ENCODE peak calls at places on chromosome 2, in eight cellular contexts. One of them, this sample, is unnamed.

GRCh38 chr2:27672723-27673486 is 9.2 kb downstream of the SLC4A1AP start:
- DNase-seq in heart left ventricle: no peak
- DNase-seq in IMR-90: no peak
- DNase-seq in sigmoid colon: no peak
- DNase-seq in A549: no peak
- DNase-seq in NB4: no peak
- DNase-seq in GM12878: no peak
- DNase-seq in K562: no peak
- DNase-seq in this sample: no peak

GRCh38 chr2:32812316-32812715 is 134.4 kb upstream of the LTBP1 start:
- DNase-seq in heart left ventricle: no peak
- DNase-seq in IMR-90: peak; percentile 29
- DNase-seq in sigmoid colon: no peak
- DNase-seq in A549: no peak
- DNase-seq in NB4: no peak
- DNase-seq in GM12878: no peak
- DNase-seq in K562: no peak
- DNase-seq in this sample: no peak

GRCh38 chr2:11325961-11326691 is 18.3 kb downstream of the ROCK2 start:
- DNase-seq in heart left ventricle: no peak
- DNase-seq in IMR-90: no peak
- DNase-seq in sigmoid colon: no peak
- DNase-seq in A549: no peak
- DNase-seq in NB4: no peak
- DNase-seq in GM12878: no peak
- DNase-seq in K562: no peak
- DNase-seq in this sample: no peak

GRCh38 chr2:238950551-238950950 is 102.7 kb downstream of the TWIST2 start:
- DNase-seq in heart left ventricle: no peak
- DNase-seq in IMR-90: no peak
- DNase-seq in sigmoid colon: peak; percentile 50
- DNase-seq in A549: no peak
- DNase-seq in NB4: no peak
- DNase-seq in GM12878: no peak
- DNase-seq in K562: no peak
- DNase-seq in this sample: no peak

GRCh38 chr2:128523490-128523889 is 204.8 kb upstream of the HS6ST1 start:
- DNase-seq in heart left ventricle: no peak
- DNase-seq in IMR-90: no peak
- DNase-seq in sigmoid colon: no peak
- DNase-seq in A549: no peak
- DNase-seq in NB4: no peak
- DNase-seq in GM12878: no peak
- DNase-seq in K562: no peak
- DNase-seq in this sample: no peak

GRCh38 chr2:26721267-26722032 is 28.9 kb downstream of the KCNK3 start:
- DNase-seq in heart left ventricle: no peak
- DNase-seq in IMR-90: no peak
- DNase-seq in sigmoid colon: no peak
- DNase-seq in A549: peak; percentile 80
- DNase-seq in NB4: no peak
- DNase-seq in GM12878: no peak
- DNase-seq in K562: no peak
- DNase-seq in this sample: no peak

GRCh38 chr2:226030369-226031077 is 631.0 kb downstream of the NYAP2 start:
- DNase-seq in heart left ventricle: no peak
- DNase-seq in IMR-90: no peak
- DNase-seq in sigmoid colon: no peak
- DNase-seq in A549: no peak
- DNase-seq in NB4: peak; percentile 90
- DNase-seq in GM12878: no peak
- DNase-seq in K562: no peak
- DNase-seq in this sample: no peak

GRCh38 chr2:156907806-156908205 is 349.7 kb upstream of the GALNT5 start:
- DNase-seq in heart left ventricle: no peak
- DNase-seq in IMR-90: peak; percentile 32
- DNase-seq in sigmoid colon: no peak
- DNase-seq in A549: no peak
- DNase-seq in NB4: no peak
- DNase-seq in GM12878: no peak
- DNase-seq in K562: no peak
- DNase-seq in this sample: no peak

GRCh38 chr2:48849770-48850169 is 94.2 kb upstream of the LHCGR start:
- DNase-seq in heart left ventricle: no peak
- DNase-seq in IMR-90: peak; percentile 92
- DNase-seq in sigmoid colon: no peak
- DNase-seq in A549: no peak
- DNase-seq in NB4: no peak
- DNase-seq in GM12878: no peak
- DNase-seq in K562: no peak
- DNase-seq in this sample: no peak

GRCh38 chr2:222594679-222595078 is 61.2 kb downstream of the FARSB start:
- DNase-seq in heart left ventricle: no peak
- DNase-seq in IMR-90: peak; percentile 83
- DNase-seq in sigmoid colon: no peak
- DNase-seq in A549: no peak
- DNase-seq in NB4: peak; percentile 14
- DNase-seq in GM12878: no peak
- DNase-seq in K562: no peak
- DNase-seq in this sample: no peak

GRCh38 chr2:86492057-86492456 is 50.9 kb downstream of the KDM3A start:
- DNase-seq in heart left ventricle: no peak
- DNase-seq in IMR-90: no peak
- DNase-seq in sigmoid colon: no peak
- DNase-seq in A549: no peak
- DNase-seq in NB4: no peak
- DNase-seq in GM12878: no peak
- DNase-seq in K562: no peak
- DNase-seq in this sample: no peak
- H3K4me3 ChIP-seq in heart left ventricle: no peak overlapping the region
- H3K4me3 ChIP-seq in IMR-90: no peak overlapping the region
- H3K4me3 ChIP-seq in sigmoid colon: no peak overlapping the region
- H3K4me3 ChIP-seq in A549: no peak overlapping the region
- H3K4me3 ChIP-seq in NB4: no peak overlapping the region
- H3K4me3 ChIP-seq in GM12878: no peak overlapping the region
- H3K4me3 ChIP-seq in K562: no peak overlapping the region
- H3K4me3 ChIP-seq in this sample: no peak overlapping the region

GRCh38 chr2:215428060-215428910 is 7.6 kb downstream of the FN1 start:
- DNase-seq in heart left ventricle: no peak
- DNase-seq in IMR-90: peak; percentile 23
- DNase-seq in sigmoid colon: no peak
- DNase-seq in A549: no peak
- DNase-seq in NB4: no peak
- DNase-seq in GM12878: no peak
- DNase-seq in K562: no peak
- DNase-seq in this sample: no peak
- TF ChIP-seq POLR2A in heart left ventricle: no peak
- TF ChIP-seq POLR2A in IMR-90: peak; percentile 14
- TF ChIP-seq POLR2A in sigmoid colon: no peak
- TF ChIP-seq POLR2A in A549: no peak
- TF ChIP-seq POLR2A in NB4: no peak
- TF ChIP-seq POLR2A in GM12878: no peak
- TF ChIP-seq POLR2A in K562: no peak
- TF ChIP-seq POLR2A in this sample: no peak

GRCh38 chr2:31018280-31018679 is 120.0 kb downstream of the GALNT14 start:
- DNase-seq in heart left ventricle: no peak
- DNase-seq in IMR-90: no peak
- DNase-seq in sigmoid colon: no peak
- DNase-seq in A549: no peak
- DNase-seq in NB4: no peak
- DNase-seq in GM12878: no peak
- DNase-seq in K562: no peak
- DNase-seq in this sample: no peak
- H3K4me3 ChIP-seq in heart left ventricle: no peak overlapping the region
- H3K4me3 ChIP-seq in IMR-90: no peak overlapping the region
- H3K4me3 ChIP-seq in sigmoid colon: no peak overlapping the region
- H3K4me3 ChIP-seq in A549: no peak overlapping the region
- H3K4me3 ChIP-seq in NB4: no peak overlapping the region
- H3K4me3 ChIP-seq in GM12878: no peak overlapping the region
- H3K4me3 ChIP-seq in K562: no peak overlapping the region
- H3K4me3 ChIP-seq in this sample: no peak overlapping the region

GRCh38 chr2:173354601-173355131 is at the start of gene CDCA7:
- DNase-seq in heart left ventricle: peak; percentile 76
- DNase-seq in IMR-90: peak; percentile 54
- DNase-seq in sigmoid colon: peak; percentile 69
- DNase-seq in A549: peak; percentile 71
- DNase-seq in NB4: peak; percentile 91
- DNase-seq in GM12878: no peak
- DNase-seq in K562: peak; percentile 95
- DNase-seq in this sample: peak; percentile 18
- TF ChIP-seq POLR2A in heart left ventricle: no peak
- TF ChIP-seq POLR2A in IMR-90: no peak
- TF ChIP-seq POLR2A in sigmoid colon: no peak
- TF ChIP-seq POLR2A in A549: peak; percentile 79
- TF ChIP-seq POLR2A in NB4: peak; percentile 81
- TF ChIP-seq POLR2A in GM12878: peak; percentile 82
- TF ChIP-seq POLR2A in K562: peak; percentile 83
- TF ChIP-seq POLR2A in this sample: no peak

DNA sequence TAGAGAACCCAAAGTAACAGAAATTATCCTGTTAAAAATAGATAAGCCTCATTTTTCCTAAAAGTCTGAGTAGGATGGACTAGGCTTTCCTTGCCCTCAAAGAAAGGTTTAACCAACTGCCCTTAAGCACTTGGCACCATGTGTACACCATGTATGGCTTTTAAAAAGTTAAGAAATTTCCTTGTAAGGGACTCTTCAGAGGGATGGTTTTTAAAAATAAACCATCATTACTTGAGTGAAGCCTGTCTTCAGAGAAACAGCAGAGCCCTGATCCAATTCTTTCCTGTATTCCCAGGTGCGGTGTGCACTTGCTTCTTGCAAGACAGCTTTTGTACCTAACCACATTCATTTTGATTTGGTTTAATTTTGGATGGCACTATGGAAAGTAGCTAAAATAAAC is 1.1 kb upstream of the NEMP2 start:
- DNase-seq in heart left ventricle: no peak
- DNase-seq in IMR-90: no peak
- DNase-seq in sigmoid colon: no peak
- DNase-seq in A549: no peak
- DNase-seq in NB4: peak; percentile 20
- DNase-seq in GM12878: no peak
- DNase-seq in K562: no peak
- DNase-seq in this sample: no peak
- H3K4me3 ChIP-seq in heart left ventricle: peak overlapping the region; percentile 89
- H3K4me3 ChIP-seq in IMR-90: no peak overlapping the region
- H3K4me3 ChIP-seq in sigmoid colon: peak overlapping the region; percentile 77
- H3K4me3 ChIP-seq in A549: peak overlapping the region; percentile 60
- H3K4me3 ChIP-seq in NB4: peak overlapping the region; percentile 87
- H3K4me3 ChIP-seq in GM12878: peak overlapping the region; percentile 83
- H3K4me3 ChIP-seq in K562: peak overlapping the region; percentile 67
- H3K4me3 ChIP-seq in this sample: no peak overlapping the region

GRCh38 chr2:216412022-216412999 is at the start of gene SMARCAL1:
- DNase-seq in heart left ventricle: peak; percentile 99
- DNase-seq in IMR-90: peak; percentile 97
- DNase-seq in sigmoid colon: peak; percentile 99
- DNase-seq in A549: peak; percentile 86
- DNase-seq in NB4: peak; percentile 98
- DNase-seq in GM12878: peak; percentile 92
- DNase-seq in K562: peak; percentile 84
- DNase-seq in this sample: peak; percentile 99
- TF ChIP-seq POLR2A in heart left ventricle: no peak
- TF ChIP-seq POLR2A in IMR-90: no peak
- TF ChIP-seq POLR2A in sigmoid colon: no peak
- TF ChIP-seq POLR2A in A549: peak; percentile 52
- TF ChIP-seq POLR2A in NB4: peak; percentile 43
- TF ChIP-seq POLR2A in GM12878: peak; percentile 89
- TF ChIP-seq POLR2A in K562: peak; percentile 79
- TF ChIP-seq POLR2A in this sample: no peak

DNA sequence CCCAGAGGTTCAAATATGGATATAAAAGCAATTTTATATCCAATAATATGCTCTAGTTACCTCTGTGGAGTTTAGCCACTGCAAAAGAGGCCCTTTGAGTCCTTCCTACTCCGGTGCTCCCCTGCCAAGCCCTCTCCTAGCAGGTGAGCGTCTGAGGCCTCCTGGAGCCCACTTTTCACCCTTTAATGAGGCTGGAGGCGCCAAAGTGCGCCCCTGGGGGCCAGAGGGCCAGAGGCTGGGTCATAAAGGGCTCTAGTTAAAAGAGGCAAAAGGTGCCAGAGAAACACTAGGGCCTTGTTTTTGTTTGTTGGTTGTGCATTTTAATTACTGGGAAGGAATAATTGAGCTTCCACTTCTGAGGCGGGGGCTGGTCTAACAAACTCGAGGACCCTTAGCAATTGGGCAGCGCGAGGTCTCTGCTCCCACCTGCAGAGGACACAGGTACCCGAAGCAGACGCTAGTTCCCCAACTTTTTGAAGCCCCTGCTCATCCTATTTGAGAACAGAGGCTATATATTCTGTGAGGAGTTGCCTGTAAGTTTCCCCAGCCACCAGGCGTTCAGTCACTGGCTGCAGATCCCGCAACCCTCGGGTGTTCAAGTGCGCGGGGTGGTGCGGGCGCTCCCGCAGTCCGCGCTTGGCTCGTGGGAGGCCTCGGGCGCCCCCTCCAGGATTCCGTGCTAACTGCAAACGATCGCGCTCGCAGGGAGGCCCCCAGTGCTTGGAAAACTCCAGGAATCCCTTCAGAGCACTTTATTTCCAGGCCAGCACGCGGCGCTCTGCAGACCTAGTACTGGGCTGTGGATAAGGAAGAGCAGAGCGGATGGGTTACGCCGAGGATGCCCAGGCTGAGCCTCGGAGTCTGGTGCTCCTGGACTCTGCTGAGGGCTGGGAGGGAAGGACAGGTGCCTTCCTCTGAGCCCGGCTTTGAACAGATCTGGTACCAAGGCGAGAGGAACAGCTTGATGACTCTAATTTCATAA is 14.1 kb downstream of the MSGN1 start:
- DNase-seq in heart left ventricle: peak; percentile 84
- DNase-seq in IMR-90: peak; percentile 65
- DNase-seq in sigmoid colon: no peak
- DNase-seq in A549: peak; percentile 76
- DNase-seq in NB4: peak; percentile 53
- DNase-seq in GM12878: no peak
- DNase-seq in K562: peak; percentile 74
- DNase-seq in this sample: peak; percentile 30
- H3K4me3 ChIP-seq in heart left ventricle: no peak overlapping the region
- H3K4me3 ChIP-seq in IMR-90: peak overlapping the region; percentile 14
- H3K4me3 ChIP-seq in sigmoid colon: peak overlapping the region; percentile 1
- H3K4me3 ChIP-seq in A549: peak overlapping the region; percentile 34
- H3K4me3 ChIP-seq in NB4: no peak overlapping the region
- H3K4me3 ChIP-seq in GM12878: peak overlapping the region; percentile 22
- H3K4me3 ChIP-seq in K562: no peak overlapping the region
- H3K4me3 ChIP-seq in this sample: no peak overlapping the region

DNA sequence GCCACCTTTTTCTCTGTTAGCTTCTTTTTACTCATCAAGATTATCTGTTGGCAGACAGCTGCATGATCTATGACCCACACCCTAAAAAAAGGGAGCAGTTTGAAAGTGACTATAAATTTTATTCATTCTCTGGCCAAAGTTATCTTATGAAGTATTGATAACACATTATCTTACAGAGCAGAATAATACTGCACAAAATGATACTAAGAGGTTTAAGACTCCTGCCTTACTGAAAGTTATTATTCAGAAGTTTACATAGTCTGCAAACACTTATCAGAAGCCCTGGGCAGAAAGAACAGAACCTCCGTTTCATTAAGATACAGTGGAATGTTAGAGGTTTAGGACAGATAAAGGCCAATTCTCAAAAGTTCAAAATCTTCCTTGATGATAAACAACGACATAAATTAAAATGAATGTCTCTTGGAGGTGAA is 78.2 kb downstream of the ZEB2 start:
- DNase-seq in heart left ventricle: no peak
- DNase-seq in IMR-90: no peak
- DNase-seq in sigmoid colon: no peak
- DNase-seq in A549: no peak
- DNase-seq in NB4: no peak
- DNase-seq in GM12878: no peak
- DNase-seq in K562: peak; percentile 35
- DNase-seq in this sample: no peak
- TF ChIP-seq POLR2A in heart left ventricle: no peak
- TF ChIP-seq POLR2A in IMR-90: no peak
- TF ChIP-seq POLR2A in sigmoid colon: no peak
- TF ChIP-seq POLR2A in A549: no peak
- TF ChIP-seq POLR2A in NB4: no peak
- TF ChIP-seq POLR2A in GM12878: no peak
- TF ChIP-seq POLR2A in K562: no peak
- TF ChIP-seq POLR2A in this sample: no peak

This sample was measured in lower leg skin.